ENCODE peak calls at places on chromosome 13, in six cellular contexts. C is CD4-positive, CD25-positive, alpha-beta regulatory T cell; P is tibial nerve; X is mucosa of descending colon; B is colonic mucosa; T is lung. A is an unnamed sample.

GRCh38 chr13:102699419-102699961 is 4.6 kb upstream of the METTL21C start:
- DNase-seq in P (no peak), B (no peak), X (no peak), T (no peak), C (no peak), A (no peak)

GRCh38 chr13:52809310-52809769 is 39.1 kb downstream of the PCDH8 start:
- DNase-seq in B (peak; percentile 64), T (peak; percentile 51), X (peak; percentile 76), P (no peak), C (peak; percentile 22), A (peak; percentile 70)

GRCh38 chr13:89755729-89756492 is 1591.6 kb upstream of the MIR17HG start:
- DNase-seq in B (no peak), P (no peak), X (no peak), T (no peak), C (no peak), A (no peak)

GRCh38 chr13:45765464-45765863 is 63.3 kb downstream of the CBY2 start:
- DNase-seq in X (no peak), C (no peak), T (no peak), P (no peak), B (no peak), A (no peak)

GRCh38 chr13:99417821-99418662 is 83.2 kb upstream of the TM9SF2 start:
- DNase-seq in C (no peak), P (no peak), B (no peak), X (no peak), T (no peak), A (no peak)

GRCh38 chr13:114144606-114145244 is 12.3 kb upstream of the RASA3 start:
- DNase-seq in C (no peak), P (peak; percentile 4), B (no peak), X (no peak), T (no peak), A (no peak)

GRCh38 chr13:65188691-65189090 is 2041.4 kb downstream of the PCDH9 start:
- DNase-seq in C (no peak), P (no peak), B (no peak), X (no peak), T (no peak), A (no peak)

GRCh38 chr13:42876810-42877550 is 95.6 kb downstream of the FAM216B start:
- DNase-seq in P (no peak), T (no peak), X (no peak), C (no peak), B (no peak), A (peak; percentile 82)

GRCh38 chr13:110352735-110353134 is 45.7 kb downstream of the COL4A2 start:
- DNase-seq in P (no peak), X (no peak), B (peak; percentile 55), C (no peak), T (no peak), A (no peak)

DNA sequence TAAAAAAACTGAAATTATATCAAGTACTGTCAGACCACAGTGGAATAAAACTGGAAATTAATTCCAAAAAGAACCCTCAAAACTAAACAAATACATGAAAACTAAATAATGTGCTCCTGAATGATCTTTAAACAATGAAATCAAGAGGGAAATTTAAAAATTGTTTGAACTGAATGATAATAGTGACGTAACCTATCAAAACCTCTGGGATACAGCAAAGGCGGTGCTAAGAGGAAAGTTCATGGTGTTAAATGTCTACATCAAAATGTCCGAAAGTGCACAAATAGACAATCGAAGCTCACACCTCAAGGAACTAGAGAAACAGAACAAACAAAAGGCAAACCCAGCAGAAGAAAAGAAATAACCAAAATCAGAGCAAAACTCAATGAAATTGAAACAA is 70.8 kb upstream of the TUBA3C start:
- DNase-seq in C (no peak), X (no peak), B (no peak), T (no peak), P (no peak), A (no peak)
- H3K9me3 ChIP-seq in C (no peaks in the 10 kb centered on the region), X (peaks cover 46% of the 10 kb centered on the region), B (no peaks in the 10 kb centered on the region), T (no peaks in the 10 kb centered on the region), P (peaks cover 6% of the 10 kb centered on the region), A (peaks cover 4% of the 10 kb centered on the region)

GRCh38 chr13:91960947-91961346 is 562.5 kb downstream of the GPC5 start:
- DNase-seq in C (no peak), B (no peak), T (no peak), X (no peak), P (no peak), A (no peak)
- H3K9me3 ChIP-seq in C (peaks cover 5% of the 10 kb centered on the region), B (no peaks in the 10 kb centered on the region), T (peaks cover 2% of the 10 kb centered on the region), X (no peaks in the 10 kb centered on the region), P (peaks cover 8% of the 10 kb centered on the region), A (no peaks in the 10 kb centered on the region)

DNA sequence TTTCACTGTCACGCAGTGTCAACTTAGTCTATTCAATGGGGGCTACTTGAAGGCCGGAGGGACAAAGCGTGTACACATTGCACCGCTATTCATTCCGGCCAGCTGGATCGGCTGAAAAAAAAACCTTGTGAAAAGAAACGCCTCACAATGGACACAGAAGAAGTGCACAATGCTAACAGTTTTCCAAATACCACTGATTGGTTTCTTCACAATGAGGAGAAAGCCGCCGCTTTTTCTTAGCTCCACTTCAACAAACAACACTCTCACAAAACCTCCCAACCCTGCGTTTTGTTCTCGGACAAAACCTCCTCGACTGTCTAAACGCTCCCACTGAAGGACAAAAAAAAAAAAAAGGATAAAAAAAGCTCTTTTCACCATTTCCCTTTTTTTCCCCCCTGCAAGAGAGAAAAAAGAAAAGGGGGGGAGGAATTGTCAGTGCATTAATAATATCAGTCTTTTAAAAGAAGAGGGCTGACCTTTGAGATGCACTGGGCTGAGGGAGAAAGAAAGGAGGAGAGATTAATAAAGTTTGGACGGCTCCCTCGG is 5.4 kb downstream of the SOX21 start:
- DNase-seq in C (no peak), X (no peak), B (no peak), T (no peak), P (no peak), A (no peak)
- H3K9me3 ChIP-seq in C (peaks cover 7% of the 10 kb centered on the region), X (no peaks in the 10 kb centered on the region), B (no peaks in the 10 kb centered on the region), T (no peaks in the 10 kb centered on the region), P (no peaks in the 10 kb centered on the region), A (no peaks in the 10 kb centered on the region)

GRCh38 chr13:19158526-19158925 is 23.1 kb downstream of the TUBA3C start:
- DNase-seq in B (no peak), P (no peak), X (no peak), C (no peak), T (no peak), A (no peak)

GRCh38 chr13:19158006-19158405 is 23.6 kb downstream of the TUBA3C start:
- DNase-seq in X (no peak), P (no peak), C (no peak), B (no peak), T (no peak), A (no peak)

GRCh38 chr13:19161308-19161707 is 20.3 kb downstream of the TUBA3C start:
- DNase-seq in T (no peak), P (no peak), B (no peak), X (no peak), C (no peak), A (no peak)

GRCh38 chr13:19159181-19159580 is 22.4 kb downstream of the TUBA3C start:
- DNase-seq in P (no peak), X (no peak), B (no peak), T (no peak), C (no peak), A (no peak)

GRCh38 chr13:19159761-19160420 is 21.7 kb downstream of the TUBA3C start:
- DNase-seq in B (no peak), P (no peak), C (no peak), T (no peak), X (no peak), A (no peak)
- H3K9me3 ChIP-seq in B (no peaks in the 10 kb centered on the region), P (peaks cover 32% of the 10 kb centered on the region), C (no peaks in the 10 kb centered on the region), T (no peaks in the 10 kb centered on the region), X (peaks cover 79% of the 10 kb centered on the region), A (no peaks in the 10 kb centered on the region)

GRCh38 chr13:19178901-19179593 is 2.6 kb downstream of the TUBA3C start:
- DNase-seq in X (no peak), P (no peak), C (no peak), T (no peak), B (no peak), A (no peak)
- H3K9me3 ChIP-seq in X (peaks cover 81% of the 10 kb centered on the region), P (peaks cover 34% of the 10 kb centered on the region), C (no peaks in the 10 kb centered on the region), T (no peaks in the 10 kb centered on the region), B (no peaks in the 10 kb centered on the region), A (no peaks in the 10 kb centered on the region)

GRCh38 chr13:58682616-58683015 is 1051.1 kb downstream of the PCDH17 start:
- DNase-seq in C (no peak), B (no peak), X (no peak), T (no peak), P (no peak), A (no peak)

GRCh38 chr13:58687130-58687529 is 1055.6 kb downstream of the PCDH17 start:
- DNase-seq in X (no peak), T (no peak), C (no peak), B (no peak), P (no peak), A (no peak)
- H3K9me3 ChIP-seq in X (peaks cover 49% of the 10 kb centered on the region), T (no peaks in the 10 kb centered on the region), C (peaks cover 6% of the 10 kb centered on the region), B (no peaks in the 10 kb centered on the region), P (peaks cover 5% of the 10 kb centered on the region), A (no peaks in the 10 kb centered on the region)

GRCh38 chr13:111853146-111853545 is 213.8 kb upstream of the SOX1 start:
- DNase-seq in P (no peak), B (no peak), T (no peak), X (no peak), C (no peak), A (no peak)
- H3K9me3 ChIP-seq in P (peaks cover 4% of the 10 kb centered on the region), B (no peaks in the 10 kb centered on the region), T (no peaks in the 10 kb centered on the region), X (no peaks in the 10 kb centered on the region), C (no peaks in the 10 kb centered on the region), A (no peaks in the 10 kb centered on the region)

GRCh38 chr13:104683789-104684188 is 1617.6 kb upstream of the SLC10A2 start:
- DNase-seq in X (no peak), C (no peak), B (no peak), T (no peak), P (no peak), A (peak; percentile 55)
- H3K9me3 ChIP-seq in X (no peaks in the 10 kb centered on the region), C (no peaks in the 10 kb centered on the region), B (no peaks in the 10 kb centered on the region), T (no peaks in the 10 kb centered on the region), P (no peaks in the 10 kb centered on the region), A (no peaks in the 10 kb centered on the region)

A was measured in cardiac muscle cell.